ENCODE peak calls at places on chromosomes 16 and 17, in four cellular contexts. T is IMR-90, V is K562, Y is GM12878. P is an unnamed sample.

GRCh38 chr17:73585583-73585982 is 58.7 kb downstream of the SDK2 start:
- DNase-seq in T (no peak), V (no peak), Y (no peak), P (no peak)

GRCh38 chr16:61555718-61556441 is 480.4 kb downstream of the CDH8 start:
- DNase-seq in T (no peak), V (no peak), Y (no peak), P (no peak)

GRCh38 chr16:68190745-68191510 is 45.0 kb downstream of the ESRP2 start:
- DNase-seq in T (peak; percentile 64), V (no peak), Y (no peak), P (no peak)

GRCh38 chr17:2706911-2707510 is 4.6 kb downstream of the CLUH start:
- DNase-seq in T (no peak), V (no peak), Y (no peak), P (no peak)

GRCh38 chr16:68370221-68370920 is 59.6 kb downstream of the PRMT7 start:
- DNase-seq in T (no peak), V (no peak), Y (no peak), P (no peak)

GRCh38 chr17:72342582-72343527 is 222.0 kb downstream of the SOX9 start:
- DNase-seq in T (no peak), V (peak; percentile 56), Y (no peak), P (no peak)

GRCh38 chr16:80084614-80085013 is 456.2 kb upstream of the DYNLRB2 start:
- DNase-seq in T (no peak), V (peak; percentile 40), Y (no peak), P (no peak)

GRCh38 chr17:43011728-43012472 is 5.3 kb downstream of the IFI35 start:
- DNase-seq in T (no peak), V (no peak), Y (no peak), P (no peak)

GRCh38 chr16:46621006-46621629 is at the start of gene SHCBP1:
- DNase-seq in T (peak; percentile 84), V (peak; percentile 74), Y (peak; percentile 52), P (peak; percentile 88)

GRCh38 chr16:14392960-14393359 is 237.1 kb downstream of the PARN start:
- DNase-seq in T (no peak), V (no peak), Y (no peak), P (no peak)

GRCh38 chr16:77434022-77434364 is 841 bp downstream of the ADAMTS18 start:
- DNase-seq in T (no peak), V (no peak), Y (no peak), P (no peak)

GRCh38 chr16:14098081-14098480 is 27.0 kb downstream of the MRTFB start:
- DNase-seq in T (no peak), V (no peak), Y (no peak), P (no peak)

GRCh38 chr16:8137581-8137980 is 452.7 kb downstream of the TMEM114 start:
- DNase-seq in T (no peak), V (no peak), Y (no peak), P (no peak)

GRCh38 chr17:78781339-78782304 is at the start of gene CYTH1:
- DNase-seq in T (no peak), V (peak; percentile 41), Y (no peak), P (peak; percentile 41)

GRCh38 chr16:84774810-84775209 is 45.0 kb upstream of the CRISPLD2 start:
- DNase-seq in T (peak; percentile 98), V (no peak), Y (no peak), P (peak; percentile 85)

GRCh38 chr17:78986048-78986648 is 6.4 kb upstream of the LGALS3BP start:
- DNase-seq in T (peak; percentile 39), V (peak; percentile 63), Y (no peak), P (peak; percentile 60)

GRCh38 chr17:66542183-66542966 is 240.0 kb downstream of the PRKCA start:
- DNase-seq in T (peak; percentile 53), V (peak; percentile 17), Y (peak; percentile 62), P (no peak)

GRCh38 chr17:1452836-1453235 is 3.2 kb downstream of the CRK start:
- DNase-seq in T (no peak), V (no peak), Y (no peak), P (no peak)

GRCh38 chr16:66890796-66891195 is 10.5 kb downstream of the PDP2 start:
- DNase-seq in T (no peak), V (no peak), Y (no peak), P (no peak)

GRCh38 chr17:46128453-46128852 is 64.8 kb downstream of the KANSL1 start:
- DNase-seq in T (no peak), V (no peak), Y (no peak), P (no peak)

GRCh38 chr17:72104164-72104862 is 16.5 kb upstream of the SOX9 start:
- DNase-seq in T (no peak), V (no peak), Y (no peak), P (no peak)

GRCh38 chr17:77888242-77889134 is 70.0 kb upstream of the TNRC6C start:
- DNase-seq in T (peak; percentile 4), V (no peak), Y (no peak), P (peak; percentile 8)

GRCh38 chr16:4544483-4544882 is 5.9 kb upstream of the CDIP1 start:
- DNase-seq in T (no peak), V (no peak), Y (no peak), P (no peak)

GRCh38 chr16:30767767-30768465 is 5.8 kb downstream of the RNF40 start:
- DNase-seq in T (no peak), V (no peak), Y (no peak), P (no peak)

GRCh38 chr16:17313085-17313611 is 157.6 kb downstream of the XYLT1 start:
- DNase-seq in T (peak; percentile 28), V (no peak), Y (no peak), P (no peak)

GRCh38 chr17:60159479-60159866 is 9.7 kb downstream of the CA4 start:
- DNase-seq in T (no peak), V (no peak), Y (no peak), P (no peak)

GRCh38 chr17:45276031-45276430 is 14.1 kb upstream of the SPATA32 start:
- DNase-seq in T (peak; percentile 87), V (no peak), Y (no peak), P (no peak)

GRCh38 chr16:80144191-80144590 is 396.6 kb upstream of the DYNLRB2 start:
- DNase-seq in T (peak; percentile 79), V (no peak), Y (peak; percentile 72), P (no peak)

GRCh38 chr16:10827691-10828341 is 9.2 kb upstream of the TVP23A start:
- DNase-seq in T (peak; percentile 86), V (no peak), Y (no peak), P (peak; percentile 63)

GRCh38 chr17:40072481-40073346 is 9.9 kb downstream of the THRA start:
- DNase-seq in T (no peak), V (peak; percentile 76), Y (no peak), P (no peak)

GRCh38 chr17:40073454-40074174 is 10.8 kb downstream of the THRA start:
- DNase-seq in T (no peak), V (peak; percentile 39), Y (no peak), P (no peak)

GRCh38 chr17:40070644-40070894 is 7.8 kb downstream of the THRA start:
- DNase-seq in T (no peak), V (no peak), Y (no peak), P (no peak)

GRCh38 chr17:40070895-40071719 is 8.3 kb downstream of the THRA start:
- DNase-seq in T (no peak), V (peak; percentile 61), Y (no peak), P (no peak)

DNA sequence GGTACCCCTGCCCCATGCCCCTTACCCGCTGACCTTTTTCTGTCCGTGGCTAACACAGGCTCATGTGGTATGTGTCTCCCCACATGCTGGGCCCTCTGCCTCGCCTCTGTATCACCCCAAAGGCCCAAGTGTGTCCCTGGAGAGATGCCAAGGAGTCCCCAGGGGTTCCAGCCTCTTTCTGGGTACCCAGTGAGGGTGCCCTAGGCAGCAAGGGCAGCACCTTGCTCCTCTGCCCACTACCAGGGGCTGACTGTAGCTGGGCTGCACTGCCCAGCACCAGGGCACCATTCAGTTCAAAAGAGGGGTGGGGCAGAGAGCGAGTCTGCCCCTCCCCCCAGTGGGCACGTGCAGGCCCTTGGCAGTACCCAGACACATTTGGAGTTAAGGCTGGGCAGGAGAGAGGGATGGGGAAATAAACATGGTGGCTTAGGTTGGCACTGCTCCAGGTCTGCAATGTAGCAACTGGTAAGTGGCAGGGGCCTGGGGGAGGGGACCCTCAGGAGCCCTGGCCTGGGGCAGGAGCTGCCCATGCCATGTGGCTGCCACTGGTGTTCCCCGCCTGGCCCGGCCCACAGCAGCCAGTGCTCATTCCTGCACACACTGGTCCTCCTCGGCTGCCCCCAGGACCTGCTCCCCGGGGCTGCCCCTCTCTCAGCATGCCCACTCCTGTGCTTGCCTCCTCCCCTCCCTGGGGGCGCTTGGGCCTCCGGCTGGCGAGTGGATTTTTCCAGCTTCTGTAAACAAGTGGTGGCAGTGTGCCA is 9.1 kb downstream of the THRA start:
- DNase-seq in T (no peak), V (no peak), Y (no peak), P (peak; percentile 76)
- TF ChIP-seq POLR2A in T (no peak), V (no peak), Y (no peak), P (no peak)

DNA sequence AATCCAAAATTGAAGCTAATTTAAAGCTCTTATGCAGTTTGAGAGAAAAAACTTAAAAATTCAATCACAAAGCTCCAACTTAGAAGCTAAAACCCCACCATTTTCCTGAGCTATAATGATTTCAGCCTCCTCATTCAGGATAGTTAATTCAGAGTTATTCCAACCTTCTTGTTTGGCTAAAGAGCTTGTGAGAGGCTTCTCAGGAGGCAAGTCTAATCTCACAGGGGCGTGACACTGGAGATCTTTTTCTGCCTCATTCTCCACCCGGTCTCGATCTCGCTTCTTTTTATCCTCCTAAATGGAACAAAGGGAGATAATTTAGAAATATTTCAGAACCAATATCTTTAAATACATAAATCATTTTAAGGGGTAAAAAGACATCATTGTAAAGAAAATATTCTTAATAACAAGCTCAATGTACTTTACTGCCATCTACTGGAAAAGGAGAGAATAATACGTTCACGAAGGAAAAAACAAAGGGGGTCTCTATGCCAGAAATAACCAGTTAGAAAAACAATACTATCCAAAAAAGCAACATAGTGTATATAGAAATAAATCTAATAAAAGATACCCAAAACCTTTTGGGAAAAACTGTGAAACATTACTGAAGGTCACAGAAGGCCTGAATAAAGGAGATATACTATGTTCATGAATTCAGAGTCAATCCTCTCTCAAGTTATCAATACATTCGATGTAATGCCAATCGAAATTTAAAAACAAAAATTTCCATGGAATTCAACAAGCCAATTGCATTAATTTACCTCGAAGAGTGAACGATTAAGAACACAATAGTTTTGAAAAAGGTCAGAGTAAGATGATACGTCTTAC is 13.9 kb downstream of the BRD7 start:
- DNase-seq in T (no peak), V (peak; percentile 30), Y (no peak), P (peak; percentile 33)
- TF ChIP-seq FOS in T (no peak), V (no peak), Y (no peak), P (no peak)

DNA sequence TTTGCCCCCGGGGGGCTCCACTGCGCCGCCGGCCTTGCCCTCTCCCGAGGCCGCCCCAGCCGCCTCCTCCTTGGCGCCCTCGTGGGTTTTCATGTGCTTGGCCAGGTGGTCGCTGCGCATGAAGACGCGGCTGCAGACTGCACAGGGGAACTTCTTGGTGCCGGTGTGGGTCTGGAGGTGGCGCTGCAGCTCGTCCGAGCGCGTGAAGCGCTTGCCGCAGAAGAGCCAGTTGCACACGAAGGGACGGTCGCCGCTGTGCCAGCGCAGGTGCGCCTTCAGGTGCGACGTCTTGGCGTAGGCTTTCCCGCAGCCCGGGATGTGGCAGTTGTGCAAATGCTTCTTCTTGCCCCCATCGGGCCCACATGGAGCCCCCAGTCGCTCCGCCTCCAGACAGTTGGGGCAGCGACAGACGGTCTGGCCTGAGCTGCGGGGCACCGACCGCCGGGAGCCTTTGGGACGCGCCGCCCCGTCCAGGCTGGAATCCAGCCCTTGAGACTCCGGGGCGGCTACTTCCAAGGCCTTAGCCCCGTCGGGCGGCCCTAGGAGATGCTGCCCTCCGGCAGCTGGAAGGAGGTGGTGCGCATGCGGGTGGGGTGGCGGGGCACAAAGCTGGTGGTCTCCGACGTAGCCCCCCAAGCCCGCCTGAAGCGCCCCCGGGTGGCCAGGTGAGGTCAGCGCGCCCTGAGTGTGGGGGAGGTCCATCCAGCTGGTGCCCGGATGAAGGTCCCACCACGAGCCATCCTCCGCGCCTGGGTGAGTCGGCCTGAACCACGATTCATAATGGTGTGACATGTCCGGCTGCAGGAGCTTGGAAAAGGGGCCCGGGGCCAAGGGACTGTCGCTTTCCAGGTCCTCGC is 3.4 kb downstream of the SP6 start:
- DNase-seq in T (no peak), V (no peak), Y (no peak), P (no peak)
- TF ChIP-seq CTCF in T (peak; percentile 38), V (peak; percentile 58), Y (no peak), P (no peak)

GRCh38 chr16:53435066-53435688 is 906 bp downstream of the RBL2 start:
- DNase-seq in T (peak; percentile 89), V (peak; percentile 73), Y (peak; percentile 73), P (peak; percentile 93)
- TF ChIP-seq POLR2A in T (no peak), V (peak; percentile 42), Y (peak; percentile 69), P (peak; percentile 37)